ENCODE peak calls at places on chromosomes 4 and X, in four cellular contexts. F is uterus, I is upper lobe of left lung, L is HCT116. T is an unnamed sample. For H3K4me1, the result is how much of the 10 kb centered on the place peaks cover.

GRCh38 chrX:74835566-74835965 is 89.7 kb downstream of the NEXMIF start:
- DNase-seq in F (no peak), L (no peak), I (no peak), T (no peak)

GRCh38 chr4:142567620-142568451 is 278.3 kb downstream of the INPP4B start:
- DNase-seq in L (no peak), F (no peak), I (no peak), T (no peak)

GRCh38 chr4:10655968-10656367 is 28.6 kb downstream of the CLNK start:
- DNase-seq in I (no peak), L (no peak), F (no peak), T (no peak)

GRCh38 chr4:166675411-166675810 is 558.9 kb downstream of the SPOCK3 start:
- DNase-seq in I (no peak), F (no peak), L (no peak), T (peak)

GRCh38 chr4:114180481-114180880 is 201.0 kb upstream of the ARSJ start:
- DNase-seq in L (peak), F (peak), I (no peak), T (peak)

GRCh38 chrX:72086995-72087394 is 44.7 kb downstream of the RTL5 start:
- DNase-seq in I (no peak), L (no peak), F (no peak), T (no peak)

GRCh38 chr4:188012546-188012945 is 17.0 kb downstream of the ZFP42 start:
- DNase-seq in I (no peak), F (no peak), L (no peak), T (no peak)

GRCh38 chrX:72121381-72121780 is 10.3 kb downstream of the RTL5 start:
- DNase-seq in I (no peak), F (peak), L (no peak), T (peak)

GRCh38 chr4:48949518-48950207 is 36.4 kb upstream of the CWH43 start:
- DNase-seq in I (no peak), L (no peak), F (no peak), T (no peak)

GRCh38 chr4:26330186-26330787 is 9.5 kb downstream of the RBPJ start:
- DNase-seq in F (no peak), L (peak), I (no peak), T (peak)

GRCh38 chr4:33709247-33709646 is 2535.1 kb downstream of the ARAP2 start:
- DNase-seq in L (no peak), I (no peak), F (no peak), T (no peak)

GRCh38 chrX:109384569-109385174 is 97.2 kb downstream of the GUCY2F start:
- DNase-seq in F (no peak), I (no peak), L (no peak), T (no peak)

GRCh38 chr4:145528601-145529000 is 46.9 kb downstream of the SMAD1 start:
- DNase-seq in L (no peak), I (no peak), F (no peak), T (no peak)

GRCh38 chr4:137601924-137602323 is 69.6 kb upstream of the PCDH18 start:
- DNase-seq in L (no peak), F (no peak), I (no peak), T (no peak)

GRCh38 chrX:151754042-151754419 is 19.5 kb downstream of the CNGA2 start:
- DNase-seq in I (no peak), L (peak), F (no peak), T (no peak)

GRCh38 chr4:116362603-116363002 is 722.8 kb downstream of the TRAM1L1 start:
- DNase-seq in I (no peak), F (no peak), L (no peak), T (no peak)

GRCh38 chr4:7384003-7384928 is 50.5 kb downstream of the PSAPL1 start:
- DNase-seq in L (no peak), F (no peak), I (peak), T (no peak)

GRCh38 chrX:42096262-42096939 is 173.0 kb upstream of the CASK start:
- DNase-seq in L (peak), I (no peak), F (no peak), T (no peak)

GRCh38 chrX:139203681-139204575 is 326.6 kb upstream of the F9 start:
- DNase-seq in L (no peak), I (peak), F (no peak), T (no peak)

GRCh38 chrX:18674417-18674787 is 2.5 kb upstream of the RS1 start:
- DNase-seq in F (no peak), I (peak), L (no peak), T (no peak)

GRCh38 chrX:50211510-50211909 is 6.9 kb downstream of the CCNB3 start:
- DNase-seq in L (no peak), F (no peak), I (no peak), T (no peak)

GRCh38 chr4:145231906-145232700 is 51.7 kb upstream of the OTUD4 start:
- DNase-seq in I (no peak), L (no peak), F (no peak), T (no peak)

GRCh38 chr4:27121830-27122229 is 261.2 kb downstream of the STIM2 start:
- DNase-seq in F (no peak), L (no peak), I (no peak), T (no peak)

GRCh38 chr4:7330031-7330596 is 104.6 kb downstream of the PSAPL1 start:
- DNase-seq in L (no peak), I (no peak), F (no peak), T (no peak)

GRCh38 chr4:67035501-67035900 is 509.8 kb downstream of the CENPC start:
- DNase-seq in F (no peak), L (no peak), I (no peak), T (no peak)

DNA sequence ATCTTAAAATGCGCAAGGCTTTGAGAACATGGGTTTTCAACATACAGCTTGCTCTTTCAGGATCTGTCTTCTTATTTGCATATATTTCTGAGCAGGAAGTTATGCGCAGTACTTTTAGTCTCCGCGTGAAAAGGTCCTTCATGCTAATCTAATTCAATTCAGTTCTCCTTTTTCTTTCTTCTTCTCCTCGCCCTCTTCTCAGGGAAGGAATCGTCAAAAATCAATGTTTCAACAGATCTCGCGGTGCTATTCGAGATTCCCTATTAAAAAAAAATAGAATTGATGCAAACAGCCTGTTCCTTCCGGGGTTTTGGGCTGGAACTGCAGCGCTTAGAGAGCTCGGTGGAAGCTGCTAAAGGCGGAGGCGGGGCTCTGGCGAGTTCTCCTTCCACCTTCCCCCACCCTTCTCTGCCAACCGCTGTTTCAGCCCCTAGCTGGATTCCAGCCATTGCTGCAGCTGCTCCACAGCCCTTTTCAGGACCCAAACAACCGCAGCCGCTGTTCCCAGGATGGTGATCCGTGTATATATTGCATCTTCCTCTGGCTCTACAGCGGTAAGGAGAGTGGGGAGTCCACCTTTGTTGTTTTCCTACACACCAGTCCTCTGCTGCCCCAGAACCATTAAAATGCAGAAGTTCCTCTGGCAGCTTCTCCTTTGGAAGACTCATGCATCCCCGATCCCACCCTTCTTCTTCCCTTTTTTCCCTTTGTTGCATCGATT is at the start of the genes HMGN5 and SH3BGRL:
- DNase-seq in L (peak), F (peak), I (no peak), T (peak)
- TF ChIP-seq POLR2A in L (peak), F (no peak), I (peak), T (no peak)

GRCh38 chr4:168881754-168882153 is 128.3 kb downstream of the CBR4 start:
- DNase-seq in F (no peak), I (no peak), L (no peak), T (no peak)
- H3K4me1 ChIP-seq in F (under half), I (under half), L (under half), T (under half)

DNA sequence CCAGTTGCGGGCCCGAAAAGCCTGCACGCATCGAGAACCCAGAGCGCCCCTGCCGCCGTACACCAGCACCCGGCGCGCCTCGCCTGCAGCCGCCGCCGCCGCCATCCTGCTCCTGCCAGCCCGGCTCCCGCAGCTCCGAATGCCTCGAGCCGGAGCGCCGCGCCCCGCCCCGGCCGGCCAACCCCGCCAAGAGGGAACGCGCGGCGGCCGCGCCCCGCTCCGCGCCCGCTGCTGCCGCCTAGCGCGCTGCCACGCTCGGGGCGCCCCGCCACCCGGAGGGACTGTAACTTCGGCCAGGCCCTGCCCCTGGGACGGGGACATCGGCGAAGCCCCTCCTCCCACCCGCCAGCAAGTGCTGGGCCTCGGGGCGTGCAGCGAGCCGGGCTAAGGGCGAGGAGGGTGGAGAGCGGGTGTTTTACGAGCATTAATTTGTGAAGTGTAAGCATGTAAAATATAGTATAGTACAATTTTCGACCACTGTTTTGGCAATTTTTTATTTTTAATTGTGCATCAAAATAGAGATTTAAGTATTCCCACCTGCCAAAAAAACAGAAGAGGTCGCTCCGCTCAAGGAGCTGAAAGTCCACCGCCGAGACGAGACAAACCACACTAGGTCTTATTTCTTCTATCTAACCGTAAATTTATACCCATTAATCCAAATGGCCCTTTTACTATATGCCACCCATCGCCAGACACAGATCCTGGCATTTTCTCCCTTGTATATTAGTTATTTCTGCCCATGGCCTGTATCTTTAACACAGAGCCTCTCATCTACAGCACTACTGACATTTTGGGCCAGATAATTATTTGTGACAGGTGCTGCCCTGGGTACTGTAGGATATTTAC is at the start of gene QDPR:
- DNase-seq in L (peak), I (peak), F (peak), T (peak)
- TF ChIP-seq POLR2A in L (peak), I (peak), F (no peak), T (peak)

GRCh38 chr4:6184169-6184568 is 16.2 kb downstream of the JAKMIP1 start:
- DNase-seq in L (no peak), I (no peak), F (no peak), T (no peak)
- H3K4me1 ChIP-seq in L (under half), I (under half), F (under half), T (under half)

DNA sequence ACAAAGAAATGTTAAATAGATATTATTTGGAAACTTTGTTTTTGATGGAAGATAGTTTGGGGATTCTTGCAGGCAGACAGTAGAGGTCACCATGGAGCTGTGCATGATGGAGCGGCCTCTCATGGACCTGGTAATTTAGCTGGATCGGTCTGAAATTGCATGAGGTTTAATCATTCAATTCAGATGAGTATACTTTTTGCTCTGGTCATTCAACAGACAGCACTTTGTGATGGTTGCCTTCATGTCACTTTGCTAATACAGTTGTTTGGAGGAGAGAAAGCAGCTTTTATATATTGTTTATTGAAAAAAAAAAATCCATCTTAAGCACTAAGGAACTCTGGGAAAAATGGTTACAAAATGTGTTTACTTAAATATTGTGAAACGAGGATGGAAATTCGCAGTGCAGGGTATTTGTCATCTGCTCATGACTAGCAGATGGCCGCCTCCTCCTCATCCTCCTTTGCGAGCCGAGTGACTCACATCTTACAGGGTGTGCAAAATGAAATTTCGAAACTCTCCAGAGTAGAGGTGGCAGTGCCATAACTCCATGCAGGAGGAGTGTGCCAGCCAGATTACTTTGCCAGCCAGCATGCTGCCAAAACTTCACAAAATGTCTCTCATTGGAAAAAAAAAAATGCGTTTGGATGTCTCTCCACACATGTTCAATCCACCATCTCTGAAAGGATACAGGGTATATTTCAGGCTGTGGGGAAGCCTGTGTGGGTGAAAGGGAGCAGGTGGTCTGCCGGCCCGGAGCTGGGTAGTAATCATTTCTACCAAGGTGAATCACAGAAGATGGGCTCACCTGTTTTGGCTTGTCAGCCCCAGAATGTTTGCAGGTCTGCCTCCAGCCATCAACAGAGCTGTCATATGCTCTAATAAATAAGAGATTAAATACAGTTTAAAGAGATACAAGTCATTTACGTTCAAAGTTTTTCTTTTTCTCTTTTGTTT is 314.9 kb upstream of the DIPK2B start:
- DNase-seq in I (no peak), L (peak), F (peak), T (peak)
- TF ChIP-seq POLR2A in I (no peak), L (no peak), F (no peak), T (no peak)

GRCh38 chrX:11305641-11306040 is 12.4 kb downstream of the AMELX start:
- DNase-seq in I (no peak), L (no peak), F (no peak), T (no peak)

GRCh38 chrX:11309220-11309619 is 16.0 kb downstream of the AMELX start:
- DNase-seq in I (no peak), L (no peak), F (no peak), T (no peak)

GRCh38 chrX:11304829-11305228 is 11.6 kb downstream of the AMELX start:
- DNase-seq in L (no peak), F (no peak), I (no peak), T (peak)
- H3K4me1 ChIP-seq in L (under half), F (under half), I (under half), T (under half)

GRCh38 chr4:112515278-112516075 is 503 bp downstream of the NEUROG2 start:
- DNase-seq in L (no peak), F (no peak), I (peak), T (no peak)
- TF ChIP-seq POLR2A in L (no peak), F (no peak), I (no peak), T (no peak)

DNA sequence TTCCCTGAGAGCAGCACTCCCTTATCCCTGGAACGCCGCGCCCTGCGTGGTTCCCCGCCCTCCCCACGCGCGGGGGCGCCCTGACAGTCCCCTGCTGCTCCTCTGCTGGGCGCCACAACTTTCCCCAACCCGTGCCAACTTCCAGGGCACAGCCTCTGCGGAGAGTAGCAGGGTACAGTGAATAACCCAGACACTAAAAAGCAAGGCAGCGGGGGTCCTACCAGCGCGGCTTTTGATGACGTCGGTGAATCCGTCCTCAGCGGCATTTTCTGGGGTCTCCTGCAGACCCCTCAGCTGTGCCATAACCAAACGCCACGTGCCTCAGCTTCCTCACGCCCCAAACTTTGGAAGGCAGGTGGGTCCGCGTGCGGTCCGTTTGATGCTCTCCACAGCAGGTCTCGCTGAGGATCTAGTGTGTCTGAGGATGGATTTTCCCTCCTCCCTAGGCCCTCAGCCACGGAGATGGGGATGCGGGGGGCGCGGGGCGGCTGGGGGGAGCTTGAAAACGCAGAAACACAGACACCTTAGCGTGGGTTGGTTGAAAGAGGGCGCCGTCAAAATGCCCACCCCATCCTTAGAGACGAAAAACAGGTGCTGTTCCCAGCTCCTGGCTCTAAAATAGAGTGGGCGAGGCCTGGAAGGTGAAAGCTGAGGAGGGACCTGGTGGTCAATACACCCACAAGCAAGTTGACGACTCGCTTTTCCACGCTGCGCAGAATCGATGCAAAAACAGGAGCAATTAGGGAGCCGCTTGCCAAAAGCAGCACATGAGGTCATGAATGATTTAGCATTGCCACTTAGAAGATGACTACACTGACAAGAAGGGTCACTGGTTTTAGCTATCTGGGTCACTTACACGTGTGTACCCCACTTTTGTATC is 405.6 kb downstream of the FAM47A start:
- DNase-seq in I (peak), L (no peak), F (peak), T (no peak)
- H3K4me1 ChIP-seq in I (under half), L (under half), F (under half), T (under half)

T was measured in tibial nerve.